ENCODE peak calls at places on chromosome 2, in six cellular contexts. One of them, this sample, is unnamed.

GRCh38 chr2:168515502-168515901 is 59.4 kb downstream of the CERS6 start:
- DNase-seq in NCI-H146: no peak
- DNase-seq in cardiac septum: no peak
- DNase-seq in DMS 273 treated with DMSO at 0.1 percent for 48 hours: no peak
- DNase-seq in activated naive CD4-positive, alpha-beta T cell treated with anti-CD3 and anti-CD28 coated beads, Interleukin-2, amount 10 ng/mL, durations not matched to agents 7 days and 5 days: no peak
- DNase-seq in Right ventricle myocardium superior: no peak
- DNase-seq in this sample: no peak

GRCh38 chr2:88452151-88452851 is at the start of gene FOXI3:
- DNase-seq in activated naive CD4-positive, alpha-beta T cell treated with anti-CD3 and anti-CD28 coated beads, Interleukin-2, amount 10 ng/mL, durations not matched to agents 7 days and 5 days: no peak
- DNase-seq in DMS 273 treated with DMSO at 0.1 percent for 48 hours: no peak
- DNase-seq in Right ventricle myocardium superior: no peak
- DNase-seq in cardiac septum: no peak
- DNase-seq in NCI-H146: peak
- DNase-seq in this sample: peak

GRCh38 chr2:127076924-127077323 is 30.0 kb downstream of the BIN1 start:
- DNase-seq in cardiac septum: no peak
- DNase-seq in NCI-H146: no peak
- DNase-seq in DMS 273 treated with DMSO at 0.1 percent for 48 hours: no peak
- DNase-seq in activated naive CD4-positive, alpha-beta T cell treated with anti-CD3 and anti-CD28 coated beads, Interleukin-2, amount 10 ng/mL, durations not matched to agents 7 days and 5 days: no peak
- DNase-seq in Right ventricle myocardium superior: no peak
- DNase-seq in this sample: no peak

GRCh38 chr2:42100696-42101585 is 53.1 kb downstream of the PKDCC start:
- DNase-seq in DMS 273 treated with DMSO at 0.1 percent for 48 hours: no peak
- DNase-seq in activated naive CD4-positive, alpha-beta T cell treated with anti-CD3 and anti-CD28 coated beads, Interleukin-2, amount 10 ng/mL, durations not matched to agents 7 days and 5 days: peak
- DNase-seq in cardiac septum: peak
- DNase-seq in NCI-H146: no peak
- DNase-seq in Right ventricle myocardium superior: peak
- DNase-seq in this sample: peak

GRCh38 chr2:196481323-196481695 is 158.2 kb upstream of the CCDC150 start:
- DNase-seq in NCI-H146: no peak
- DNase-seq in DMS 273 treated with DMSO at 0.1 percent for 48 hours: peak
- DNase-seq in Right ventricle myocardium superior: no peak
- DNase-seq in activated naive CD4-positive, alpha-beta T cell treated with anti-CD3 and anti-CD28 coated beads, Interleukin-2, amount 10 ng/mL, durations not matched to agents 7 days and 5 days: no peak
- DNase-seq in cardiac septum: no peak
- DNase-seq in this sample: no peak

GRCh38 chr2:20675701-20676352 is 8.9 kb downstream of the GDF7 start:
- DNase-seq in cardiac septum: peak
- DNase-seq in activated naive CD4-positive, alpha-beta T cell treated with anti-CD3 and anti-CD28 coated beads, Interleukin-2, amount 10 ng/mL, durations not matched to agents 7 days and 5 days: no peak
- DNase-seq in DMS 273 treated with DMSO at 0.1 percent for 48 hours: no peak
- DNase-seq in Right ventricle myocardium superior: no peak
- DNase-seq in NCI-H146: peak
- DNase-seq in this sample: peak

GRCh38 chr2:101832114-101832513 is 134.6 kb downstream of the MAP4K4 start:
- DNase-seq in cardiac septum: no peak
- DNase-seq in activated naive CD4-positive, alpha-beta T cell treated with anti-CD3 and anti-CD28 coated beads, Interleukin-2, amount 10 ng/mL, durations not matched to agents 7 days and 5 days: no peak
- DNase-seq in DMS 273 treated with DMSO at 0.1 percent for 48 hours: no peak
- DNase-seq in NCI-H146: no peak
- DNase-seq in Right ventricle myocardium superior: no peak
- DNase-seq in this sample: no peak

GRCh38 chr2:41400057-41400665 is 647.7 kb upstream of the PKDCC start:
- DNase-seq in Right ventricle myocardium superior: no peak
- DNase-seq in cardiac septum: no peak
- DNase-seq in NCI-H146: peak
- DNase-seq in activated naive CD4-positive, alpha-beta T cell treated with anti-CD3 and anti-CD28 coated beads, Interleukin-2, amount 10 ng/mL, durations not matched to agents 7 days and 5 days: no peak
- DNase-seq in DMS 273 treated with DMSO at 0.1 percent for 48 hours: no peak
- DNase-seq in this sample: peak

GRCh38 chr2:144660518-144661316 is 140.8 kb upstream of the ZEB2 start:
- DNase-seq in DMS 273 treated with DMSO at 0.1 percent for 48 hours: no peak
- DNase-seq in Right ventricle myocardium superior: no peak
- DNase-seq in activated naive CD4-positive, alpha-beta T cell treated with anti-CD3 and anti-CD28 coated beads, Interleukin-2, amount 10 ng/mL, durations not matched to agents 7 days and 5 days: no peak
- DNase-seq in cardiac septum: no peak
- DNase-seq in NCI-H146: no peak
- DNase-seq in this sample: no peak

GRCh38 chr2:51350100-51350499 is 318.2 kb upstream of the NRXN1 start:
- DNase-seq in NCI-H146: no peak
- DNase-seq in DMS 273 treated with DMSO at 0.1 percent for 48 hours: no peak
- DNase-seq in Right ventricle myocardium superior: no peak
- DNase-seq in activated naive CD4-positive, alpha-beta T cell treated with anti-CD3 and anti-CD28 coated beads, Interleukin-2, amount 10 ng/mL, durations not matched to agents 7 days and 5 days: no peak
- DNase-seq in cardiac septum: no peak
- DNase-seq in this sample: no peak

GRCh38 chr2:144511945-144512344 is 8.0 kb downstream of the ZEB2 start:
- DNase-seq in DMS 273 treated with DMSO at 0.1 percent for 48 hours: no peak
- DNase-seq in cardiac septum: no peak
- DNase-seq in Right ventricle myocardium superior: no peak
- DNase-seq in NCI-H146: no peak
- DNase-seq in activated naive CD4-positive, alpha-beta T cell treated with anti-CD3 and anti-CD28 coated beads, Interleukin-2, amount 10 ng/mL, durations not matched to agents 7 days and 5 days: no peak
- DNase-seq in this sample: no peak

GRCh38 chr2:88027709-88028389 is 11.5 kb upstream of the RNU2-63P start:
- DNase-seq in cardiac septum: no peak
- DNase-seq in DMS 273 treated with DMSO at 0.1 percent for 48 hours: no peak
- DNase-seq in Right ventricle myocardium superior: no peak
- DNase-seq in NCI-H146: no peak
- DNase-seq in activated naive CD4-positive, alpha-beta T cell treated with anti-CD3 and anti-CD28 coated beads, Interleukin-2, amount 10 ng/mL, durations not matched to agents 7 days and 5 days: no peak
- DNase-seq in this sample: no peak

GRCh38 chr2:219228026-219228744 is 1.3 kb downstream of the ATG9A start:
- DNase-seq in NCI-H146: no peak
- DNase-seq in Right ventricle myocardium superior: no peak
- DNase-seq in cardiac septum: no peak
- DNase-seq in DMS 273 treated with DMSO at 0.1 percent for 48 hours: no peak
- DNase-seq in activated naive CD4-positive, alpha-beta T cell treated with anti-CD3 and anti-CD28 coated beads, Interleukin-2, amount 10 ng/mL, durations not matched to agents 7 days and 5 days: no peak
- DNase-seq in this sample: no peak

GRCh38 chr2:111178730-111179405 is 58.2 kb downstream of the BCL2L11 start:
- DNase-seq in Right ventricle myocardium superior: no peak
- DNase-seq in DMS 273 treated with DMSO at 0.1 percent for 48 hours: no peak
- DNase-seq in NCI-H146: peak
- DNase-seq in activated naive CD4-positive, alpha-beta T cell treated with anti-CD3 and anti-CD28 coated beads, Interleukin-2, amount 10 ng/mL, durations not matched to agents 7 days and 5 days: no peak
- DNase-seq in cardiac septum: no peak
- DNase-seq in this sample: no peak

GRCh38 chr2:7792031-7792651 is 874.9 kb downstream of the RNF144A start:
- DNase-seq in DMS 273 treated with DMSO at 0.1 percent for 48 hours: no peak
- DNase-seq in Right ventricle myocardium superior: no peak
- DNase-seq in NCI-H146: peak
- DNase-seq in activated naive CD4-positive, alpha-beta T cell treated with anti-CD3 and anti-CD28 coated beads, Interleukin-2, amount 10 ng/mL, durations not matched to agents 7 days and 5 days: no peak
- DNase-seq in cardiac septum: no peak
- DNase-seq in this sample: no peak

GRCh38 chr2:65153515-65153914 is 23.6 kb upstream of the RAB1A start:
- DNase-seq in Right ventricle myocardium superior: no peak
- DNase-seq in activated naive CD4-positive, alpha-beta T cell treated with anti-CD3 and anti-CD28 coated beads, Interleukin-2, amount 10 ng/mL, durations not matched to agents 7 days and 5 days: no peak
- DNase-seq in cardiac septum: no peak
- DNase-seq in DMS 273 treated with DMSO at 0.1 percent for 48 hours: no peak
- DNase-seq in NCI-H146: no peak
- DNase-seq in this sample: no peak

GRCh38 chr2:44528595-44528994 is 166.8 kb downstream of the CAMKMT start:
- DNase-seq in DMS 273 treated with DMSO at 0.1 percent for 48 hours: no peak
- DNase-seq in NCI-H146: no peak
- DNase-seq in activated naive CD4-positive, alpha-beta T cell treated with anti-CD3 and anti-CD28 coated beads, Interleukin-2, amount 10 ng/mL, durations not matched to agents 7 days and 5 days: no peak
- DNase-seq in Right ventricle myocardium superior: no peak
- DNase-seq in cardiac septum: no peak
- DNase-seq in this sample: no peak

GRCh38 chr2:217108086-217108485 is 248.2 kb upstream of the TNP1 start:
- DNase-seq in Right ventricle myocardium superior: no peak
- DNase-seq in activated naive CD4-positive, alpha-beta T cell treated with anti-CD3 and anti-CD28 coated beads, Interleukin-2, amount 10 ng/mL, durations not matched to agents 7 days and 5 days: no peak
- DNase-seq in NCI-H146: no peak
- DNase-seq in cardiac septum: no peak
- DNase-seq in DMS 273 treated with DMSO at 0.1 percent for 48 hours: no peak
- DNase-seq in this sample: no peak

GRCh38 chr2:134103196-134103595 is 150.7 kb upstream of the MGAT5 start:
- DNase-seq in NCI-H146: no peak
- DNase-seq in DMS 273 treated with DMSO at 0.1 percent for 48 hours: no peak
- DNase-seq in Right ventricle myocardium superior: no peak
- DNase-seq in cardiac septum: no peak
- DNase-seq in activated naive CD4-positive, alpha-beta T cell treated with anti-CD3 and anti-CD28 coated beads, Interleukin-2, amount 10 ng/mL, durations not matched to agents 7 days and 5 days: no peak
- DNase-seq in this sample: no peak

GRCh38 chr2:204862809-204863208 is 317.5 kb downstream of the PARD3B start:
- DNase-seq in NCI-H146: no peak
- DNase-seq in Right ventricle myocardium superior: no peak
- DNase-seq in cardiac septum: no peak
- DNase-seq in activated naive CD4-positive, alpha-beta T cell treated with anti-CD3 and anti-CD28 coated beads, Interleukin-2, amount 10 ng/mL, durations not matched to agents 7 days and 5 days: no peak
- DNase-seq in DMS 273 treated with DMSO at 0.1 percent for 48 hours: no peak
- DNase-seq in this sample: no peak

GRCh38 chr2:240211096-240211495 is 70.6 kb upstream of the OTOS start:
- DNase-seq in cardiac septum: peak
- DNase-seq in NCI-H146: no peak
- DNase-seq in Right ventricle myocardium superior: no peak
- DNase-seq in DMS 273 treated with DMSO at 0.1 percent for 48 hours: no peak
- DNase-seq in activated naive CD4-positive, alpha-beta T cell treated with anti-CD3 and anti-CD28 coated beads, Interleukin-2, amount 10 ng/mL, durations not matched to agents 7 days and 5 days: peak
- DNase-seq in this sample: no peak

GRCh38 chr2:59190518-59190917 is 949.4 kb upstream of the FANCL start:
- DNase-seq in cardiac septum: no peak
- DNase-seq in Right ventricle myocardium superior: no peak
- DNase-seq in activated naive CD4-positive, alpha-beta T cell treated with anti-CD3 and anti-CD28 coated beads, Interleukin-2, amount 10 ng/mL, durations not matched to agents 7 days and 5 days: no peak
- DNase-seq in DMS 273 treated with DMSO at 0.1 percent for 48 hours: no peak
- DNase-seq in NCI-H146: no peak
- DNase-seq in this sample: no peak

GRCh38 chr2:149902104-149902503 is 314.5 kb upstream of the MMADHC start:
- DNase-seq in cardiac septum: no peak
- DNase-seq in NCI-H146: no peak
- DNase-seq in Right ventricle myocardium superior: peak
- DNase-seq in activated naive CD4-positive, alpha-beta T cell treated with anti-CD3 and anti-CD28 coated beads, Interleukin-2, amount 10 ng/mL, durations not matched to agents 7 days and 5 days: no peak
- DNase-seq in DMS 273 treated with DMSO at 0.1 percent for 48 hours: no peak
- DNase-seq in this sample: no peak

GRCh38 chr2:9021563-9022211 is 18.2 kb upstream of the MBOAT2 start:
- DNase-seq in Right ventricle myocardium superior: no peak
- DNase-seq in activated naive CD4-positive, alpha-beta T cell treated with anti-CD3 and anti-CD28 coated beads, Interleukin-2, amount 10 ng/mL, durations not matched to agents 7 days and 5 days: no peak
- DNase-seq in cardiac septum: no peak
- DNase-seq in NCI-H146: no peak
- DNase-seq in DMS 273 treated with DMSO at 0.1 percent for 48 hours: peak
- DNase-seq in this sample: no peak

GRCh38 chr2:62814132-62814531 is 108.6 kb downstream of the EHBP1 start:
- DNase-seq in DMS 273 treated with DMSO at 0.1 percent for 48 hours: no peak
- DNase-seq in NCI-H146: no peak
- DNase-seq in Right ventricle myocardium superior: no peak
- DNase-seq in cardiac septum: no peak
- DNase-seq in activated naive CD4-positive, alpha-beta T cell treated with anti-CD3 and anti-CD28 coated beads, Interleukin-2, amount 10 ng/mL, durations not matched to agents 7 days and 5 days: no peak
- DNase-seq in this sample: no peak